ENCODE peak calls at places on chromosomes 7 and 10, in seven cellular contexts. One of them, this sample, is unnamed.

GRCh38 chr7:94061316-94061715 is 57.2 kb upstream of the BET1 start:
- DNase-seq in upper lobe of right lung: no peak
- DNase-seq in colonic mucosa: no peak
- DNase-seq in foreskin fibroblast: no peak
- DNase-seq in AG10803: peak; percentile 59
- DNase-seq in endodermal cell: no peak
- DNase-seq in endothelial cell: no peak
- DNase-seq in this sample: no peak

GRCh38 chr7:22935269-22935668 is 78.7 kb downstream of the HYCC1 start:
- DNase-seq in upper lobe of right lung: no peak
- DNase-seq in colonic mucosa: no peak
- DNase-seq in foreskin fibroblast: peak; percentile 39
- DNase-seq in AG10803: peak; percentile 50
- DNase-seq in endodermal cell: no peak
- DNase-seq in endothelial cell: no peak
- DNase-seq in this sample: no peak

GRCh38 chr10:76350583-76350982 is 919.2 kb downstream of the LRMDA start:
- DNase-seq in upper lobe of right lung: no peak
- DNase-seq in colonic mucosa: no peak
- DNase-seq in foreskin fibroblast: peak; percentile 55
- DNase-seq in AG10803: peak; percentile 62
- DNase-seq in endodermal cell: no peak
- DNase-seq in endothelial cell: no peak
- DNase-seq in this sample: no peak

GRCh38 chr7:150845471-150845870 is 6.8 kb upstream of the AOC1 start:
- DNase-seq in upper lobe of right lung: no peak
- DNase-seq in colonic mucosa: no peak
- DNase-seq in foreskin fibroblast: no peak
- DNase-seq in AG10803: peak; percentile 4
- DNase-seq in endodermal cell: peak; percentile 36
- DNase-seq in endothelial cell: no peak
- DNase-seq in this sample: no peak

GRCh38 chr10:25604591-25604990 is 329.4 kb upstream of the MYO3A start:
- DNase-seq in upper lobe of right lung: no peak
- DNase-seq in colonic mucosa: no peak
- DNase-seq in foreskin fibroblast: no peak
- DNase-seq in AG10803: no peak
- DNase-seq in endodermal cell: no peak
- DNase-seq in endothelial cell: no peak
- DNase-seq in this sample: no peak

GRCh38 chr10:71351628-71352319 is 32.7 kb downstream of the SLC29A3 start:
- DNase-seq in upper lobe of right lung: no peak
- DNase-seq in colonic mucosa: peak; percentile 52
- DNase-seq in foreskin fibroblast: no peak
- DNase-seq in AG10803: no peak
- DNase-seq in endodermal cell: no peak
- DNase-seq in endothelial cell: no peak
- DNase-seq in this sample: no peak

GRCh38 chr10:74179124-74179710 is 28.2 kb downstream of the ADK start:
- DNase-seq in upper lobe of right lung: no peak
- DNase-seq in colonic mucosa: no peak
- DNase-seq in foreskin fibroblast: no peak
- DNase-seq in AG10803: no peak
- DNase-seq in endodermal cell: no peak
- DNase-seq in endothelial cell: no peak
- DNase-seq in this sample: no peak

GRCh38 chr7:51249187-51249945 is 67.2 kb downstream of the COBL start:
- DNase-seq in upper lobe of right lung: no peak
- DNase-seq in colonic mucosa: no peak
- DNase-seq in foreskin fibroblast: no peak
- DNase-seq in AG10803: no peak
- DNase-seq in endodermal cell: peak; percentile 13
- DNase-seq in endothelial cell: no peak
- DNase-seq in this sample: no peak

GRCh38 chr7:117072620-117073118 is 119.4 kb downstream of the ST7 start:
- DNase-seq in upper lobe of right lung: peak; percentile 74
- DNase-seq in colonic mucosa: no peak
- DNase-seq in foreskin fibroblast: peak; percentile 16
- DNase-seq in AG10803: peak; percentile 73
- DNase-seq in endodermal cell: no peak
- DNase-seq in endothelial cell: no peak
- DNase-seq in this sample: no peak

DNA sequence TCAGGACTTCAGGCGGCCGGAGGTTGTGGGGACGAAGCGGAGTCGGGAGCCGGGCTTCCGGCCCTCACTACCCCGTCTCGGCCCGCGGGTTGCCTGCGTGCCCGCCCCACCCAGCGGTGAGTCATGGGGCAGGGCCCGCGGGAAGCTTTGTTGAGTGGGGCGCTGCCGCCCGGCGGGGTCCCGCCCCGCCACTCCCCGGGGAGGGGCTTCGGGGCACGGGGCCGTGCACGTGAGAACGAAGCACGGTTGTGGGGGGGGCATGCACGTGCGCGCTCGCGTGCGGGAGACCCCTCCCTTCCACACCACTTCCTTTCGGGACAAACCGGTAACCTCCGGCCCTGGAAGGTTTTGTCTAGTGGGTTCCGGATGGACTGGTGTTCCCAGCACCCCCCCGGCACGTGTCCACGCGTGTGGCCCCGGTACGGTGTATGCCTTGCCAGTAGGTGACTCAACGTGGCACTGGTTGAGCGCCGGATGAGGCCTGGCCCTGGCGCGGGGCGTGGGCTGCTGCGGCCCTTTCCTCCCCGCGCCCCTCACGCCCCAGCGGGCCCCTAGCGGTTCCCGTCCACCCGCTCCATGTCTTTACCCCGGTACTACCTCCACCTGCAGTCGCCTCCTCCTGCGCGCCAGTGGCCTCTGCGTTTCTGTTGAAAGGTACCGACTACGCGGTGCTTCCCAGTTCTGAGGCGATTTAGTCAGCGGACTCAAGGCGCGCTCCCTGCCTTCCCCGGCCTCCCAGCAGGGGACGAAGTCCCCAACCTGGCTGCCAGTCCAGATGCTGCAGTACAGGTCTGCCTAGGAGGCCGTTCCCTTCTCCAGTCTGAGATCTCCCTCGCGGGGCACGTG is 3.1 kb downstream of the ADIRF start:
- DNase-seq in upper lobe of right lung: peak; percentile 96
- DNase-seq in colonic mucosa: peak; percentile 92
- DNase-seq in foreskin fibroblast: peak; percentile 97
- DNase-seq in AG10803: peak; percentile 89
- DNase-seq in endodermal cell: peak; percentile 84
- DNase-seq in endothelial cell: peak; percentile 66
- DNase-seq in this sample: peak; percentile 95
- TF ChIP-seq CTCF in upper lobe of right lung: peak; percentile 7
- TF ChIP-seq CTCF in colonic mucosa: no peak
- TF ChIP-seq CTCF in foreskin fibroblast: no peak
- TF ChIP-seq CTCF in AG10803: no peak
- TF ChIP-seq CTCF in endodermal cell: peak; percentile 38
- TF ChIP-seq CTCF in endothelial cell: no peak
- TF ChIP-seq CTCF in this sample: no peak

DNA sequence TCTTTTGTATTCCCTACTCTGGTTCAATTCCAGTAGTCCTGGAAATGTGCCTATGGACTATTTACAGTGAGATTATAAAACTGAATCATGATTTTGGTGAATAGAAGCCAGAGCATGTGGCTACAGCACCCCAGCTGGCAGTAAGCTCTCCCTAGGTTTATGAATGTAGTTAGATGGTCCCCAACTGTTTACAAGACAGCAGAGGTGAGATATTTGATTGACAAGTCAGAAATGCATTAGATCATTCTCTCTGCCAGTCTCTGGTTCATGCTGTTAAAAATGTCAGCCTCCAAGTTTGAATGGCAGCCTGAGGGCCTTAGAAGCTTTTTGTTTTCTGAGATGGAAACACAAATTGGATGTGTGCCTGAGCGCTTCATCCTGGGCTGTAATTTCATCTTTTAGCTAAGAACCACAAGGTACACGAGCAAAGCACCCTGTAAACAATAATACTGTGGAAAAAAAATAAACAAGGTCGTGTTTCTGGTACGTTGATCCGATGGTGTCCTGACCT is 85.0 kb downstream of the BTRC start:
- DNase-seq in upper lobe of right lung: no peak
- DNase-seq in colonic mucosa: no peak
- DNase-seq in foreskin fibroblast: no peak
- DNase-seq in AG10803: no peak
- DNase-seq in endodermal cell: no peak
- DNase-seq in endothelial cell: no peak
- DNase-seq in this sample: no peak
- TF ChIP-seq CTCF in upper lobe of right lung: no peak
- TF ChIP-seq CTCF in colonic mucosa: no peak
- TF ChIP-seq CTCF in foreskin fibroblast: no peak
- TF ChIP-seq CTCF in AG10803: no peak
- TF ChIP-seq CTCF in endodermal cell: no peak
- TF ChIP-seq CTCF in endothelial cell: no peak
- TF ChIP-seq CTCF in this sample: no peak

GRCh38 chr7:134552105-134552504 is 3.2 kb downstream of the AKR1B15 start:
- DNase-seq in upper lobe of right lung: no peak
- DNase-seq in colonic mucosa: peak; percentile 44
- DNase-seq in foreskin fibroblast: peak; percentile 52
- DNase-seq in AG10803: no peak
- DNase-seq in endodermal cell: peak; percentile 73
- DNase-seq in endothelial cell: peak; percentile 31
- DNase-seq in this sample: no peak
- TF ChIP-seq CTCF in upper lobe of right lung: no peak
- TF ChIP-seq CTCF in colonic mucosa: no peak
- TF ChIP-seq CTCF in foreskin fibroblast: no peak
- TF ChIP-seq CTCF in AG10803: peak; percentile 24
- TF ChIP-seq CTCF in endodermal cell: peak; percentile 69
- TF ChIP-seq CTCF in endothelial cell: no peak
- TF ChIP-seq CTCF in this sample: no peak

GRCh38 chr10:11260136-11260535 is 242.5 kb downstream of the CELF2 start:
- DNase-seq in upper lobe of right lung: no peak
- DNase-seq in colonic mucosa: no peak
- DNase-seq in foreskin fibroblast: no peak
- DNase-seq in AG10803: no peak
- DNase-seq in endodermal cell: no peak
- DNase-seq in endothelial cell: no peak
- DNase-seq in this sample: no peak
- TF ChIP-seq CTCF in upper lobe of right lung: no peak
- TF ChIP-seq CTCF in colonic mucosa: no peak
- TF ChIP-seq CTCF in foreskin fibroblast: no peak
- TF ChIP-seq CTCF in AG10803: no peak
- TF ChIP-seq CTCF in endodermal cell: peak; percentile 18
- TF ChIP-seq CTCF in endothelial cell: no peak
- TF ChIP-seq CTCF in this sample: no peak

GRCh38 chr10:102449321-102450123 is 1.8 kb downstream of the C10orf95 start:
- DNase-seq in upper lobe of right lung: peak; percentile 92
- DNase-seq in colonic mucosa: peak; percentile 91
- DNase-seq in foreskin fibroblast: peak; percentile 75
- DNase-seq in AG10803: peak; percentile 18
- DNase-seq in endodermal cell: peak; percentile 94
- DNase-seq in endothelial cell: peak; percentile 49
- DNase-seq in this sample: peak; percentile 93

GRCh38 chr10:102452672-102453340 is 1.5 kb upstream of the C10orf95 start:
- DNase-seq in upper lobe of right lung: no peak
- DNase-seq in colonic mucosa: no peak
- DNase-seq in foreskin fibroblast: peak; percentile 94
- DNase-seq in AG10803: peak; percentile 63
- DNase-seq in endodermal cell: no peak
- DNase-seq in endothelial cell: no peak
- DNase-seq in this sample: peak; percentile 38

GRCh38 chr10:102450374-102451104 is 804 bp downstream of the C10orf95 start:
- DNase-seq in upper lobe of right lung: peak; percentile 95
- DNase-seq in colonic mucosa: peak; percentile 82
- DNase-seq in foreskin fibroblast: peak; percentile 95
- DNase-seq in AG10803: peak; percentile 73
- DNase-seq in endodermal cell: peak; percentile 92
- DNase-seq in endothelial cell: peak; percentile 73
- DNase-seq in this sample: peak; percentile 97

GRCh38 chr10:102450124-102450373 is 1.3 kb downstream of the C10orf95 start:
- DNase-seq in upper lobe of right lung: no peak
- DNase-seq in colonic mucosa: no peak
- DNase-seq in foreskin fibroblast: no peak
- DNase-seq in AG10803: no peak
- DNase-seq in endodermal cell: no peak
- DNase-seq in endothelial cell: no peak
- DNase-seq in this sample: no peak

DNA sequence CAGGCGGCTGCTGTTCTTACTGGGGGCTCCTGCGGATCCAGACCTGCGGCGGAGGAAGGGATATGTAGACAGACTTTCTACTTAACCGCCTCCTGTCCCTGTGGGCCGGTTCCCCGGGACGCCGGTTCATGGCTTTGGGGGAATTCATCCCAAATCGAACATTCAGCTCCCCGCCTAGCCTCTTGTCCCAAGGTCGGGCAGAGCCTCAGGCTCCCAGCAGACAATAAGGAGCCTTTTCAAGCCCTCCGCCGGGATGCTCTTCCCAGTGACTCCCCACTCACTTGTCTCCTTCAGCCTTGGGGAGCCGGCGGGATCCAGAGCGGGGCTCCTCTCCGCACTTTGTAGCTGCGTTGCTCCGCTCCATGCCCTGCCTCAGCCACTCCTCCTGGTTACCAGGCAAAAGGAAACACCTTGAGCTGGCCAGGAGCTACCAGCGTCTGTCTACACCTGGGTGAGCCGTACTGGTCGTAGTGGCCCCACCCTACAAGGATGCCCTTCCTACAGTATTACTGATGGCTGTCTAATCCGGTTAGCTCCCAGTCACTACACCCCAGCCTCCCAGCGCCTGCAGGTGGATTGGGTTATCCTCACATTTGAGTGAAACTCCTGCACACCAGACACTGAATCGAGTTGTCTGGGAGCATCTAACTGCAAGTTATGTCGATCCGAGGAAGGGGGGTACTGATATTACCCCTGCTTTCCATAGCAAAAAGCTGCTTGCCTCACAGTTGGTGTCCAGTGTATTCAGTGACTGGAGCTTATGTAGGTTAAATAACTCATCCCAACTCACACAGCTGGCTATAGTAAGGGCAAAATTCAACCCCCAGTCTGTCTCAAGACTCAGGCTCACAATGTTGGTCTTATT is at the start of gene C10orf95:
- DNase-seq in upper lobe of right lung: peak; percentile 74
- DNase-seq in colonic mucosa: peak; percentile 83
- DNase-seq in foreskin fibroblast: peak; percentile 32
- DNase-seq in AG10803: no peak
- DNase-seq in endodermal cell: peak; percentile 74
- DNase-seq in endothelial cell: no peak
- DNase-seq in this sample: peak; percentile 10
- TF ChIP-seq CTCF in upper lobe of right lung: no peak
- TF ChIP-seq CTCF in colonic mucosa: no peak
- TF ChIP-seq CTCF in foreskin fibroblast: no peak
- TF ChIP-seq CTCF in AG10803: no peak
- TF ChIP-seq CTCF in endodermal cell: no peak
- TF ChIP-seq CTCF in endothelial cell: no peak
- TF ChIP-seq CTCF in this sample: no peak

GRCh38 chr10:106980711-106981460 is 183.6 kb downstream of the SORCS1 start:
- DNase-seq in upper lobe of right lung: no peak
- DNase-seq in colonic mucosa: no peak
- DNase-seq in foreskin fibroblast: no peak
- DNase-seq in AG10803: no peak
- DNase-seq in endodermal cell: no peak
- DNase-seq in endothelial cell: no peak
- DNase-seq in this sample: peak; percentile 70
- TF ChIP-seq CTCF in upper lobe of right lung: no peak
- TF ChIP-seq CTCF in colonic mucosa: no peak
- TF ChIP-seq CTCF in foreskin fibroblast: no peak
- TF ChIP-seq CTCF in AG10803: no peak
- TF ChIP-seq CTCF in endodermal cell: no peak
- TF ChIP-seq CTCF in endothelial cell: no peak
- TF ChIP-seq CTCF in this sample: peak; percentile 32